ENCODE peak calls at places on chromosomes 1 and 21, in ten cellular contexts. J is GM12878, D is colonic mucosa, M is tibial artery, F is GM23338, H is fibroblast of lung, N is body of pancreas, L is transverse colon, W is tibial nerve, O is A549. X is an unnamed sample. For H3K4me1, the result is how much of the 10 kb centered on the place peaks cover.

GRCh38 chr1:17717595-17717994 is 37.5 kb upstream of the ACTL8 start:
- DNase-seq in J (no peak), D (no peak), M (no peak), F (no peak), H (no peak), N (no peak), L (no peak), W (no peak), O (no peak), X (no peak)

GRCh38 chr1:67228791-67229190 is 62.5 kb downstream of the IL23R start:
- DNase-seq in J (no peak), D (no peak), M (no peak), F (no peak), H (no peak), N (no peak), L (no peak), W (no peak), O (no peak), X (no peak)

GRCh38 chr1:43573066-43573799 is 42.5 kb downstream of the PTPRF start:
- DNase-seq in J (no peak), D (no peak), M (no peak), F (no peak), H (no peak), N (no peak), L (no peak), W (no peak), O (no peak), X (no peak)

GRCh38 chr1:44237721-44238457 is 24.6 kb downstream of the DMAP1 start:
- DNase-seq in J (no peak), D (peak), M (peak), F (peak), H (peak), N (no peak), L (peak), W (no peak), O (no peak), X (no peak)

GRCh38 chr1:52877554-52877953 is 35.0 kb downstream of the ZYG11A start:
- DNase-seq in J (no peak), D (no peak), M (no peak), F (peak), H (peak), N (no peak), L (no peak), W (no peak), O (no peak), X (no peak)

GRCh38 chr1:23118957-23119792 is 49.5 kb downstream of the LUZP1 start:
- DNase-seq in J (no peak), D (no peak), M (no peak), F (no peak), H (peak), N (no peak), L (peak), W (no peak), O (no peak), X (no peak)

GRCh38 chr21:46099476-46099875 is 1.6 kb downstream of the COL6A2 start:
- DNase-seq in J (no peak), D (peak), M (peak), F (peak), H (no peak), N (peak), L (peak), W (peak), O (no peak), X (peak)

GRCh38 chr1:102970496-102971078 is 137.7 kb downstream of the COL11A1 start:
- DNase-seq in J (no peak), D (no peak), M (no peak), F (peak), H (peak), N (no peak), L (no peak), W (no peak), O (peak), X (no peak)

GRCh38 chr1:46757256-46757955 is 38.5 kb upstream of the EFCAB14 start:
- DNase-seq in J (no peak), D (no peak), M (no peak), F (peak), H (peak), N (peak), L (no peak), W (no peak), O (no peak), X (no peak)

GRCh38 chr21:31132574-31133242 is 94.4 kb upstream of the KRTAP19-8 start:
- DNase-seq in J (peak), D (no peak), M (no peak), F (no peak), H (peak), N (no peak), L (peak), W (no peak), O (no peak), X (no peak)

GRCh38 chr21:46560568-46561447 is 44.1 kb downstream of the S100B start:
- DNase-seq in J (no peak), D (no peak), M (no peak), F (no peak), H (no peak), N (no peak), L (no peak), W (no peak), O (no peak), X (no peak)

GRCh38 chr1:9169601-9170137 is 40.8 kb upstream of the GPR157 start:
- DNase-seq in J (no peak), D (no peak), M (no peak), F (no peak), H (peak), N (no peak), L (no peak), W (no peak), O (no peak), X (no peak)

GRCh38 chr1:47809301-47810084 is 187.7 kb downstream of the TRABD2B start:
- DNase-seq in J (no peak), D (no peak), M (no peak), F (no peak), H (no peak), N (no peak), L (no peak), W (no peak), O (peak), X (peak)

GRCh38 chr1:77292551-77292950 is 10.7 kb downstream of the AK5 start:
- DNase-seq in J (no peak), D (no peak), M (no peak), F (no peak), H (no peak), N (no peak), L (no peak), W (no peak), O (no peak), X (no peak)

GRCh38 chr21:46141767-46142580 is 13.4 kb downstream of the FTCD start:
- DNase-seq in J (no peak), D (no peak), M (no peak), F (no peak), H (no peak), N (no peak), L (no peak), W (no peak), O (no peak), X (peak)

GRCh38 chr1:81335876-81336275 is 464.9 kb upstream of the ADGRL2 start:
- DNase-seq in J (no peak), D (no peak), M (no peak), F (no peak), H (no peak), N (no peak), L (no peak), W (no peak), O (no peak), X (no peak)

GRCh38 chr1:35555601-35556477 is 1.4 kb downstream of the KIAA0319L start:
- DNase-seq in J (no peak), D (no peak), M (no peak), F (no peak), H (peak), N (no peak), L (no peak), W (no peak), O (peak), X (no peak)

GRCh38 chr21:25496825-25497482 is 110.3 kb downstream of the MRPL39 start:
- DNase-seq in J (no peak), D (no peak), M (no peak), F (no peak), H (peak), N (no peak), L (no peak), W (no peak), O (no peak), X (no peak)

GRCh38 chr1:17122449-17123194 is 3.4 kb upstream of the PADI2 start:
- DNase-seq in J (no peak), D (peak), M (no peak), F (no peak), H (peak), N (no peak), L (peak), W (no peak), O (peak), X (peak)

DNA sequence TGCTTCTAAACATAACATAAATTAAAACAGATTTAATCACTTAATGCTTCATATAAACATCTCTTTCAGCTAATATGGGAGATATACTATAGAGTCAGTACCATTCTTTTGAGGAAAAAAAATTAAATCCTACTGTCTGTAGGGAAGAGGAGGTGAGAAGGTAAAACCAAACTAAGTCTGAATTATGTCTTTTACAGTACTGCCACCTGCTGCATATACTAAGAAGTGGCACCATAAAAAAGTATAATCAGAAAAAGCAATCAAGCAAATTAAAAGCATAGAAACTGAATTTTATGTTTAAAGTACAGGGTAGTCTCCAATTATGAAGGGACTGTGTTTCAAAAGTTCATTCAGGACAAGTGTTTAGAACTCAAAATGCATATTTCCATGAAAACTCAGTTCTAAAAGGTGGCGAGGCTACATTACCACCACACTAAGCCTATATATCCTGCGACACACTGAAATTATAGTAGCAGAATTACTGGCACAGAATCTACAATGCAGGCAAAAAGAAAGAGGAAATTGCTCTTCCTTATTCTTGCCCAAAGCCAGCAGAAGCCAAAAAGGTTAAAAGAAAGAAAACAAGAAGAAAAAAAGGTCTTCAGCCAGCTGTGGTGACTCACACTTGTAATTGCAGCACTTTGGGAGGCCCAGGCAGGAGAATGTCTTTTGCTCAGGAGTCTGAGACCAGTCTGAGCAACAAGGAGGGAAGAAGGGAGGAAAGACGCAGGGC is 9.0 kb downstream of the NSL1 start:
- DNase-seq in J (no peak), D (no peak), M (no peak), F (peak), H (peak), N (no peak), L (no peak), W (no peak), O (peak), X (no peak)
- TF ChIP-seq CTCF in J (peak), D (peak), M (peak), F (peak), H (peak), N (peak), L (peak), W (peak), O (peak), X (peak)

DNA sequence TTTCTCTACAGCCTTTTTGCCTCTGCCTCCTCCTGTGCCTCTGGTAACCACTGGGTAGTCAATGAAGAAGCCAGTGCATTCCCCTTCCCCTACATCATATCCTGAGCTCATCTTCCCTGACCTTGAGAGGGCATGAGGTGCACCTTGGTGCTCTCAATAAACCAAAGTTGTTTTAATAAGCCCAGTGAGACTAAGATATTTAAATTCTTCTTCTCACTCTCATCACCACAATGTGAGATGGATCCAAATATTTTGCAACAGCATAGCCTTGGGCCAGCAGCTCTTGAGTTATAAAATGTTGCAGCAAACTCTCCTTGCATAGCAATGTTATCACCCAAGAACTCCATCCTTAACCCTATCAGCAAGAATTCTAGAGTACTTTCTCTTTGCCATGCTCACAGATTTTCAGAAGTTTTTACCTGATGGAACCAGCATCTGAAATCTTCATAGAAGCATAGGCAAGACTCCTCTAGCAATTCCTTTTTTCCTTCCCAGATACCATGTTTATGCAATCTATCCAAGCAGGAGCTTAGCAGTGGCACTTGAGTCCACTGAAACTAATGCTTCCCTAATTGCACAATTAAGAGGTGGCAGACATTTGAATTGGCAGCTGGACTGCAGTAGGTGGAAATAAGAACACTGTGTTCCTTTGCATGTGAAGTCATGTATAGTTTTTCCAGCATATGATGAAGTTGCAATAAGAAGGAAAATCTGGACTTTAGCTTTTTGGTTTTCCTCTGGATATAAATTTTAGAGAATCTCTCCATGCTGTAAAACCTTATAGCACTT is 36.8 kb downstream of the CDC7 start:
- DNase-seq in J (no peak), D (no peak), M (peak), F (no peak), H (peak), N (no peak), L (no peak), W (no peak), O (no peak), X (no peak)
- H3K27ac ChIP-seq in J (no peak), D (no peak), M (no peak), F (no peak), H (no peak), N (no peak), L (peak), W (no peak), O (no peak), X (no peak)

DNA sequence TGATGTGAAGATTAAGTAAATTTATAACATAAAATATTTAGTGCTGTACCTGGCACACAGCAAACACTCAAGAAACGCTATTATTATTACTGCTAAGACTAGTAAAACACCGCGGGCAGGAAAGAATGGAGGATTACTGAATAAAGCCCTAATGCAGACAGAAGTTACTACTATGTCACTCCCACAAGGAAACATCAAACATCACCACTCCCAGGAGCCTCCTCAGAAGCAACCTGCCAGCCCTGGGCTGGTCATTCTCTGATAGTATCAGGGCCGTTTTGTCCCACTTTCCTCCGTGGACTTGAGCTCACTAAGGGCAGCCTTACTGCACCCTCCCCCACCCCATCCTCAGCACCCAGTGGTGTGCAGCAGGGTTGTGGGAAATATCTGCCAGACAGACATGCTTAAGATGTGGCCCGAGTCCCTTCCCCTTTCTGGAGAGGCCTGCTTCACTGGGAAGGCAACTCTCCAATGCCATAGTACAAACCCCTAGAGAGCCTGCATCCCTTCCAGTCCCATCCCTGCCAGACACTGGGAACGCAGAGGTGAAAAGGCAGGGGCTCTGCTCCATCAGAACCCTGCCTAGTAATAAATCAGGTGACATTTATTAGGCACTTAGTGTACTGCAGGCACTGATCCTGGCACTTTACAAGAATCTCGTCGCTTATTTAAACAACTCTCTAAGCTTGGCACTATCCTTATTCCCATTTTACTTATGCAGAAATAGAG is 41.7 kb upstream of the ECE1 start:
- DNase-seq in J (no peak), D (no peak), M (no peak), F (no peak), H (no peak), N (no peak), L (peak), W (no peak), O (no peak), X (no peak)
- H3K4me1 ChIP-seq in J (under half), D (under half), M (half or more), F (half or more), H (under half), N (half or more), L (half or more), W (half or more), O (half or more), X (under half)

DNA sequence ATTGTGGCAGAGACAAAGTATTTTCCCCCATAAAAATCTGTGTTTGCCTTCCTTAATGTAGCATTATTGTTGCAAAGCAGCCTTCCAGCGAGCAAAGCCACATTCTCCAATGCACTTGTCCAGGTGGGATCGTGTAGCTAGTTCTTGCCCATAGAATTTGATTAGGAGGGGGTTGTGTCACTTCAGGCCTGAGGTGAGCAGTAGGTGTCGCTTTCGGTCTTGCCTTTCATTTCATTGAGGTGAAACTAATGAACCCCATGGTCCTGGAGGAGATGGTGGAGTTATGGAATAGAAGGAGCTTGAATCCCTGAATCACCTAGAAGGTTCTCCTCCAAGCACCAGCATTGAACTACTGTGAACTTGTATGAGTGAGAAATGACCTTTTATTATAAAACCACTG is 318.9 kb upstream of the PBX1 start:
- DNase-seq in J (no peak), D (no peak), M (no peak), F (peak), H (peak), N (peak), L (no peak), W (no peak), O (peak), X (no peak)
- TF ChIP-seq CTCF in J (no peak), D (no peak), M (no peak), F (peak), H (no peak), N (peak), L (no peak), W (no peak), O (peak), X (no peak)

DNA sequence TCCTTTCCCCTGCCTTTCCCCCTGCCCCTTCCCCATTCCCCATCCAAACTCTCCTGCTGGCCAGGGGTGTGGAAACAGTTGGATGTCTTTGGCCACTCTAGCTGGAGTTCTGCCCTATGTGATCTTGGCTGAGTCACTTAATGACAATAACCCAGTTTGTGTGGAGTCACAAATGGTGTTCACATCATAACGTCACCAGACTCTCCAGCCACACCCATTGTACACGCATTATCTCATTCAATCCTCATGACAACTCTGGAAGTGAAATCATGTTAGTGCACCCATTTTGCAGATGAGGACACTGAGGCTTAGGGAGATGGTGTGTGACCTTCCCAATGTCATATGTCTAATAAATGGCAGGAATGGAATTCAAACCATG is 1.3 kb upstream of the CDA start:
- DNase-seq in J (no peak), D (peak), M (peak), F (no peak), H (peak), N (no peak), L (peak), W (no peak), O (peak), X (no peak)
- H3K27ac ChIP-seq in J (no peak), D (peak), M (no peak), F (no peak), H (no peak), N (no peak), L (peak), W (no peak), O (peak), X (no peak)